ENCODE peak calls at places on chromosomes 7 and 10, in seven cellular contexts. O is IMR-90, M is neuronal stem cell, I is trophoblast cell, B is H1, H is mesendoderm, N is mesenchymal stem cell. Z is an unnamed sample.

GRCh38 chr10:14259696-14260595 is 70.8 kb downstream of the FRMD4A start:
- DNase-seq in H (peak), B (no peak), I (peak), O (peak), M (no peak), N (peak), Z (no peak)

GRCh38 chr10:16597656-16598055 is 76.0 kb upstream of the C1QL3 start:
- DNase-seq in I (no peak), N (peak), O (peak), H (no peak), B (no peak), M (no peak), Z (no peak)

GRCh38 chr10:30849636-30850035 is 182.0 kb downstream of the ZNF438 start:
- DNase-seq in O (no peak), I (no peak), M (no peak), H (no peak), B (no peak), N (no peak), Z (no peak)

GRCh38 chr7:28619256-28619655 is 206.9 kb downstream of the CREB5 start:
- DNase-seq in M (no peak), B (no peak), N (no peak), O (no peak), H (no peak), I (no peak), Z (no peak)

GRCh38 chr7:51026341-51026740 is 243.6 kb upstream of the GRB10 start:
- DNase-seq in N (no peak), I (no peak), M (no peak), H (no peak), B (no peak), O (no peak), Z (no peak)

GRCh38 chr7:50335795-50336754 is 31.6 kb downstream of the IKZF1 start:
- DNase-seq in H (peak), I (no peak), O (no peak), M (no peak), B (no peak), N (no peak), Z (no peak)

GRCh38 chr7:83148776-83149175 is 13.9 kb downstream of the PCLO start:
- DNase-seq in O (no peak), H (peak), N (peak), B (no peak), I (no peak), M (no peak), Z (no peak)

GRCh38 chr10:5547934-5548660 is 23.3 kb downstream of the CALML3 start:
- DNase-seq in N (peak), B (no peak), I (no peak), H (no peak), O (no peak), M (no peak), Z (no peak)

GRCh38 chr7:94405506-94405905 is 10.8 kb downstream of the COL1A2 start:
- DNase-seq in O (no peak), B (no peak), I (no peak), N (no peak), H (no peak), M (no peak), Z (no peak)

GRCh38 chr7:94414481-94414880 is 19.8 kb downstream of the COL1A2 start:
- DNase-seq in I (no peak), M (no peak), O (peak), N (no peak), H (no peak), B (no peak), Z (no peak)

GRCh38 chr7:94412762-94413322 is 18.1 kb downstream of the COL1A2 start:
- DNase-seq in I (no peak), N (peak), O (no peak), B (no peak), M (no peak), H (no peak), Z (no peak)

GRCh38 chr7:94410471-94411466 is 16.1 kb downstream of the COL1A2 start:
- DNase-seq in B (no peak), N (no peak), I (no peak), M (no peak), O (no peak), H (no peak), Z (no peak)

GRCh38 chr7:94409561-94409960 is 14.9 kb downstream of the COL1A2 start:
- DNase-seq in N (no peak), M (no peak), H (no peak), I (no peak), O (no peak), B (no peak), Z (no peak)
- H3K4me2 ChIP-seq in N (no peak), M (no peak), H (no peak), I (no peak), O (peak), B (no peak), Z (no peak)

GRCh38 chr10:77497748-77498147 is 139.9 kb downstream of the KCNMA1 start:
- DNase-seq in H (no peak), I (no peak), M (no peak), B (no peak), O (no peak), N (no peak), Z (no peak)
- H4K8ac ChIP-seq in H (no peak), I (no peak), M (no peak), B (no peak), O (no peak), N (no peak), Z (no peak)

GRCh38 chr7:127678330-127678729 is 26.3 kb downstream of the SND1 start:
- DNase-seq in H (no peak), N (no peak), B (no peak), O (no peak), I (no peak), M (no peak), Z (no peak)
- H3K4me2 ChIP-seq in H (no peak), N (no peak), B (no peak), O (peak), I (no peak), M (no peak), Z (no peak)

GRCh38 chr7:16412535-16413247 is 8.6 kb downstream of the CRPPA start:
- DNase-seq in B (no peak), O (no peak), I (no peak), N (no peak), H (no peak), M (no peak), Z (no peak)

GRCh38 chr7:16409777-16410176 is 11.6 kb downstream of the CRPPA start:
- DNase-seq in I (no peak), H (no peak), N (no peak), M (no peak), B (no peak), O (peak), Z (no peak)

GRCh38 chr7:16416289-16417282 is 4.8 kb downstream of the CRPPA start:
- DNase-seq in I (no peak), B (no peak), H (no peak), M (no peak), O (peak), N (peak), Z (no peak)

GRCh38 chr7:16411391-16411790 is 9.9 kb downstream of the CRPPA start:
- DNase-seq in N (no peak), B (no peak), O (peak), M (no peak), I (no peak), H (no peak), Z (no peak)
- H4K8ac ChIP-seq in N (no peak), B (no peak), O (no peak), M (no peak), I (no peak), H (no peak), Z (no peak)

DNA sequence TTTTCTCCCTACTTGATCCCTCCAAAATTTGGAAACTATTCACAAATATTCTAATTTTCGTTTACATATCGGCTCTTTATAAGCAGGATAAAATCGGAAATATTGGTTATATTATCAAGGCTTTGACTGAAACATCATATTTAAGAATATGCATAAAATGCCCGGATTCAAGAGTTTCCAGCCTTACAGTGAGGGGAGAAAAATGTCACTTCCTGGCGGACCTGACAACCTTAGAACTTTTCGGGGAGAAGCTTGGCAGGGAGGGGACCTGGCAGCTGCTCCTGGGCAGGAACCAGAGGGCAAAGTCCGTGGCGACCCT is 10.9 kb upstream of the ACSM6 start:
- DNase-seq in O (peak), B (no peak), M (no peak), H (no peak), N (no peak), I (no peak), Z (no peak)
- H3K4me2 ChIP-seq in O (peak), B (peak), M (peak), H (peak), N (peak), I (peak), Z (peak)

GRCh38 chr10:3691482-3691881 is 93.5 kb downstream of the KLF6 start:
- DNase-seq in M (no peak), N (no peak), H (no peak), B (no peak), O (peak), I (no peak), Z (no peak)
- H4K8ac ChIP-seq in M (no peak), N (no peak), H (no peak), B (no peak), O (no peak), I (no peak), Z (no peak)

DNA sequence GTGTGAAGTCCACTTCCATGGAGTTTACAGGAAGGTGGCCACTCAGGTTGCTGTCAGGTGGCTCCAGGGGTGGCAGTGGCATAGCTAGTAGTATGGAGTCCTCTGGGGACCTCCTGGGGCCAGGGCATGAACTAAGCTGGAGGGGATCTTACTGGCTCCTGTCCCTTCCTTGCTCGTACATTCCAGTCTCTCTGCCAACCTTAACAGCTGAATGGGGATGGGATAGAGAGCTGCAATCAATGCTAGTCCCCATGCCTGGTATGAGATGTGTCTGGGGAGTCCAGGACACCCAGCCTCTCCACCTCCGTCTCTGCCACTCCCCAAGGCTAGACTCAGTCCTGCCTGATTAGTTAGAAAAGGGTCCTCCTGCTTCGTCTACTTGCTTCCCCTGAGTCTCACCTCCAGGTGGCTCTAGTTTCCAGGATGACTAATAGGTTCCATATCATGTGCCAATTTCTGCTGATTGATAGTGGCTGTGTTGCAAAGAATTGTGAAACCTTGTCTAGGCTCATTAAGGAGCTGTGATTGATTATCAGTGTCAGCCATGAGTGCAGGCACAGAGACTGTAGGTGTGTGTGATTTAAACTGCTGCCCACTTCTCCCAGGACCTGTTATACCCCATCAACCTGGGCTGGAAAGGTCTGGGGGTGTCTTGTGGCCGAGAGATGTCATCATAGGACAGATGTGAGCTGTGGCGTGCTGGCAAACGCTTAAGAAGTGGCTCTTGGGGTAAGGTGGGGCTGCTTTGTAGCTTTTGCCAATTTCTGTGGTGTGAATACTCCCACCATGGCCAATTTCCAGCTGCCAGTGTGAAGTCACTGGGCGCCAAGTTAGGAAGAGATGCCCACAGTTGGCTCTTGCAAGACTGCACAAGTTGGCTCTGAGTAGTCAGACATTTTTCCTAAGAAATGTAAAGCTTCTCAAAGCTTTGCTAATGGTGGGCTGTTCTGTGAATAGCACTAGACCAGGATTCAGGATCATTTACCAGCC is 59.8 kb downstream of the COL13A1 start:
- DNase-seq in O (peak), B (no peak), M (no peak), N (peak), H (peak), I (no peak), Z (no peak)
- H3K4me2 ChIP-seq in O (no peak), B (no peak), M (no peak), N (no peak), H (no peak), I (no peak), Z (no peak)

GRCh38 chr7:76405738-76406137 is 3.8 kb downstream of the SSC4D start:
- DNase-seq in N (no peak), B (no peak), I (no peak), H (no peak), M (no peak), O (no peak), Z (no peak)

GRCh38 chr7:76409537-76409936 is at the start of gene SSC4D:
- DNase-seq in M (no peak), O (no peak), I (no peak), N (no peak), H (peak), B (no peak), Z (peak)

GRCh38 chr7:76407718-76408117 is 1.8 kb downstream of the SSC4D start:
- DNase-seq in B (no peak), N (no peak), M (no peak), H (no peak), I (no peak), O (no peak), Z (no peak)

GRCh38 chr7:76412249-76412648 is 2.8 kb upstream of the SSC4D start:
- DNase-seq in N (no peak), B (no peak), O (no peak), I (no peak), H (no peak), M (no peak), Z (no peak)

GRCh38 chr7:76408121-76408560 is 1.4 kb downstream of the SSC4D start:
- DNase-seq in O (no peak), B (no peak), I (no peak), M (no peak), H (no peak), N (no peak), Z (no peak)
- H4K8ac ChIP-seq in O (no peak), B (no peak), I (no peak), M (no peak), H (no peak), N (no peak), Z (no peak)

GRCh38 chr10:18417950-18418527 is 233.3 kb downstream of the NSUN6 start:
- DNase-seq in I (no peak), N (no peak), H (no peak), M (no peak), B (no peak), O (no peak), Z (no peak)
- H3K4me2 ChIP-seq in I (no peak), N (no peak), H (no peak), M (no peak), B (no peak), O (peak), Z (no peak)

Z was measured in H9.